ENCODE peak calls at places on chromosomes 13 and 19, in nine cellular contexts. S is HT1080, O is B cell, F is GM04504, C is NB4, Y is glomerular endothelial cell, U is tibial artery, D is GM13977, W is HuH-7.5. N is an unnamed sample.

GRCh38 chr13:79469608-79470007 is 11.3 kb upstream of the NDFIP2 start:
- DNase-seq in S (no peak), O (no peak), F (no peak), C (no peak), Y (no peak), U (no peak), D (no peak), W (no peak), N (no peak)

GRCh38 chr19:16527971-16528521 is 14.2 kb downstream of the CHERP start:
- DNase-seq in S (no peak), O (peak), F (no peak), C (peak), Y (no peak), U (no peak), D (peak), W (no peak), N (no peak)

GRCh38 chr13:26929971-26930730 is 169.6 kb upstream of the GPR12 start:
- DNase-seq in S (peak), O (peak), F (peak), C (peak), Y (peak), U (no peak), D (peak), W (peak), N (peak)

GRCh38 chr13:98653471-98653985 is 76.6 kb upstream of the STK24 start:
- DNase-seq in S (peak), O (peak), F (peak), C (peak), Y (peak), U (peak), D (peak), W (peak), N (peak)

GRCh38 chr19:45107621-45108170 is 14.7 kb downstream of the PPP1R37 start:
- DNase-seq in S (no peak), O (no peak), F (no peak), C (no peak), Y (no peak), U (no peak), D (no peak), W (no peak), N (no peak)

GRCh38 chr13:90533866-90534265 is 813.6 kb upstream of the MIR17HG start:
- DNase-seq in S (no peak), O (no peak), F (no peak), C (no peak), Y (no peak), U (no peak), D (no peak), W (no peak), N (no peak)

GRCh38 chr13:65594255-65594654 is 1635.9 kb downstream of the PCDH9 start:
- DNase-seq in S (no peak), O (no peak), F (peak), C (no peak), Y (no peak), U (no peak), D (no peak), W (no peak), N (no peak)

GRCh38 chr19:36106991-36107390 is 4.0 kb upstream of the OVOL3 start:
- DNase-seq in S (no peak), O (no peak), F (no peak), C (no peak), Y (no peak), U (no peak), D (no peak), W (no peak), N (no peak)

GRCh38 chr13:65907656-65908441 is 1322.3 kb downstream of the PCDH9 start:
- DNase-seq in S (peak), O (no peak), F (no peak), C (peak), Y (no peak), U (no peak), D (no peak), W (no peak), N (no peak)

GRCh38 chr19:46015961-46016425 is 6.9 kb downstream of the PGLYRP1 start:
- DNase-seq in S (no peak), O (peak), F (no peak), C (peak), Y (no peak), U (no peak), D (peak), W (no peak), N (no peak)

GRCh38 chr13:106911602-106912001 is 343.7 kb upstream of the ARGLU1 start:
- DNase-seq in S (peak), O (no peak), F (no peak), C (no peak), Y (no peak), U (no peak), D (no peak), W (no peak), N (no peak)

GRCh38 chr19:16301999-16302694 is 22.5 kb upstream of the KLF2 start:
- DNase-seq in S (peak), O (no peak), F (no peak), C (no peak), Y (no peak), U (no peak), D (no peak), W (no peak), N (no peak)

GRCh38 chr13:99432637-99433542 is 68.4 kb upstream of the TM9SF2 start:
- DNase-seq in S (peak), O (peak), F (peak), C (peak), Y (peak), U (peak), D (peak), W (peak), N (no peak)

GRCh38 chr13:95477187-95477586 is 75.3 kb upstream of the CLDN10 start:
- DNase-seq in S (no peak), O (no peak), F (no peak), C (no peak), Y (no peak), U (no peak), D (no peak), W (no peak), N (no peak)

GRCh38 chr19:47315125-47315821 is 5.6 kb downstream of the C5AR1 start:
- DNase-seq in S (peak), O (no peak), F (peak), C (peak), Y (no peak), U (peak), D (no peak), W (peak), N (no peak)

GRCh38 chr19:2475018-2475701 is 767 bp upstream of the GADD45B start:
- DNase-seq in S (peak), O (peak), F (no peak), C (peak), Y (no peak), U (peak), D (peak), W (no peak), N (no peak)

GRCh38 chr13:33235078-33235477 is 50.5 kb downstream of the STARD13 start:
- DNase-seq in S (no peak), O (no peak), F (no peak), C (no peak), Y (no peak), U (no peak), D (no peak), W (no peak), N (no peak)

GRCh38 chr13:24251525-24251924 is 57.9 kb upstream of the C1QTNF9 start:
- DNase-seq in S (no peak), O (no peak), F (no peak), C (no peak), Y (no peak), U (no peak), D (no peak), W (no peak), N (no peak)

GRCh38 chr13:73090116-73090811 is 31.5 kb downstream of the KLF5 start:
- DNase-seq in S (peak), O (no peak), F (peak), C (peak), Y (peak), U (no peak), D (no peak), W (peak), N (no peak)

GRCh38 chr13:43988302-43988701 is 108.6 kb downstream of the LACC1 start:
- DNase-seq in S (no peak), O (no peak), F (no peak), C (no peak), Y (no peak), U (no peak), D (no peak), W (no peak), N (no peak)

GRCh38 chr19:37964109-37964508 is 57.1 kb downstream of the SIPA1L3 start:
- DNase-seq in S (no peak), O (no peak), F (no peak), C (no peak), Y (no peak), U (peak), D (no peak), W (no peak), N (no peak)

GRCh38 chr19:4737955-4738580 is 14.4 kb upstream of the DPP9 start:
- DNase-seq in S (no peak), O (no peak), F (no peak), C (no peak), Y (no peak), U (no peak), D (no peak), W (no peak), N (no peak)

GRCh38 chr19:39568604-39569003 is 28.6 kb upstream of the EID2 start:
- DNase-seq in S (peak), O (no peak), F (no peak), C (no peak), Y (no peak), U (no peak), D (no peak), W (no peak), N (no peak)

GRCh38 chr13:30745917-30746686 is 10.8 kb downstream of the ALOX5AP start:
- DNase-seq in S (no peak), O (no peak), F (no peak), C (peak), Y (no peak), U (no peak), D (no peak), W (peak), N (peak)

N was measured in NCI-H526.